ENCODE peak calls at places on chromosomes 6 and 20, in five cellular contexts. W is right lobe of liver, J is fibroblast of mammary gland, K is PC-9, R is brain microvascular endothelial cell. T is an unnamed sample.

GRCh38 chr6:142822882-142823578 is 121.9 kb downstream of the HIVEP2 start:
- DNase-seq in W (no peak), J (no peak), K (peak; percentile 47), R (no peak), T (no peak)

GRCh38 chr6:142846459-142846831 is 98.5 kb downstream of the HIVEP2 start:
- DNase-seq in W (no peak), J (peak; percentile 75), K (peak; percentile 46), R (no peak), T (peak; percentile 63)

GRCh38 chr6:84774174-84775158 is 10.1 kb upstream of the TBX18 start:
- DNase-seq in W (peak; percentile 81), J (peak; percentile 51), K (no peak), R (peak; percentile 62), T (peak; percentile 35)

GRCh38 chr6:24581084-24581669 is 64.8 kb downstream of the KIAA0319 start:
- DNase-seq in W (peak; percentile 68), J (peak; percentile 58), K (no peak), R (peak; percentile 69), T (peak; percentile 53)

GRCh38 chr6:85255661-85256060 is 194.2 kb upstream of the NT5E start:
- DNase-seq in W (no peak), J (no peak), K (no peak), R (no peak), T (no peak)

GRCh38 chr20:10051185-10051584 is 16.4 kb downstream of the ANKEF1 start:
- DNase-seq in W (no peak), J (no peak), K (no peak), R (no peak), T (no peak)

GRCh38 chr6:136656121-136656520 is 105.9 kb upstream of the MAP7 start:
- DNase-seq in W (no peak), J (peak; percentile 43), K (no peak), R (no peak), T (no peak)

GRCh38 chr20:41249781-41250281 is 67.7 kb downstream of the ZHX3 start:
- DNase-seq in W (no peak), J (peak; percentile 74), K (no peak), R (peak; percentile 45), T (no peak)

GRCh38 chr20:47727909-47728361 is 57.3 kb downstream of the SULF2 start:
- DNase-seq in W (no peak), J (no peak), K (no peak), R (no peak), T (no peak)

GRCh38 chr20:818001-818664 is 15.4 kb upstream of the FAM110A start:
- DNase-seq in W (no peak), J (peak; percentile 8), K (peak; percentile 73), R (no peak), T (no peak)
- TF ChIP-seq CTCF in W (no peak), J (no peak), K (no peak), R (no peak), T (no peak)

GRCh38 chr6:164414695-164415094 is 894.7 kb downstream of the C6orf118 start:
- DNase-seq in W (no peak), J (no peak), K (no peak), R (no peak), T (no peak)

GRCh38 chr6:164419099-164419498 is 890.3 kb downstream of the C6orf118 start:
- DNase-seq in W (no peak), J (no peak), K (no peak), R (no peak), T (no peak)

GRCh38 chr6:164412566-164412965 is 896.8 kb downstream of the C6orf118 start:
- DNase-seq in W (no peak), J (no peak), K (no peak), R (no peak), T (no peak)

GRCh38 chr6:164417537-164417936 is 891.9 kb downstream of the C6orf118 start:
- DNase-seq in W (no peak), J (no peak), K (no peak), R (no peak), T (no peak)

GRCh38 chr6:164415832-164416563 is 893.4 kb downstream of the C6orf118 start:
- DNase-seq in W (no peak), J (no peak), K (no peak), R (no peak), T (no peak)
- TF ChIP-seq CTCF in W (no peak), J (no peak), K (no peak), R (no peak), T (no peak)

DNA sequence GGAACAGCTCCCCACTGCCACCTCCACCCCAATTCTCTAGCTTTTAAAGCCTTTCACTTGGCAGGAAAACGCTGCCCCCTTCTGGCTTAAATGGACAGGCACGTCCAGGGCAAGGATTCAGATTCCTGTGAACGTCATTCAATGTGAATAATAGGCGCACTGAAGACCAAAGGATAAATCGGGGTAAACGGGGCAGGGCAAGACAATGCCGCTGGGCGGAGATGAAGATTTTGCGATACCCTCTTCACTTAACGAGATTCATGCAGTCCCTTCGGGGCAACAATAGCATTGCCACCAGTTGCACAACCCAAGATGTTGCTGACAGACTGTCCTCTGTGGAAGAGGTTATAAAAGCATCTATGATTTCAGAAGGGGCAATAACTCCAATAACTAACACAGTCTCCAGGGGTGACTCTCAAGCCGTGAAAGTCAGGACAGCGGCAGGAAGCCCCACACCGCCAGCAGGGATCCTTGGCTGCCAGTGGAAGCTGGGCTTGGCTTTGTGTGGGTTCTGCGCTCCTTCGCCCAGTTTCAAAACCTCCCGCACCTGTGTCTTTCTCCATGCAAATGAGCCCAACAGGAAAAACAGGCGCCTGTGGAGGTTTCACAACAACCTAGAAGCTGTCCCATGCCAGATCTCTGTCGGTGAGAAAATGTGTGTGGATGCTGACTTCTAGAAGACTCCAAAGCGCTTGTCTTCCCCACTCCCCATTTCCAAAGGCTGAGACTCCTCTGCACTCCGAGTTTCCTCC is 291.8 kb downstream of the BMP7 start:
- DNase-seq in W (no peak), J (peak; percentile 64), K (peak; percentile 89), R (peak; percentile 63), T (peak; percentile 52)
- TF ChIP-seq CTCF in W (peak; percentile 58), J (peak; percentile 83), K (peak; percentile 96), R (peak; percentile 92), T (peak; percentile 85)

DNA sequence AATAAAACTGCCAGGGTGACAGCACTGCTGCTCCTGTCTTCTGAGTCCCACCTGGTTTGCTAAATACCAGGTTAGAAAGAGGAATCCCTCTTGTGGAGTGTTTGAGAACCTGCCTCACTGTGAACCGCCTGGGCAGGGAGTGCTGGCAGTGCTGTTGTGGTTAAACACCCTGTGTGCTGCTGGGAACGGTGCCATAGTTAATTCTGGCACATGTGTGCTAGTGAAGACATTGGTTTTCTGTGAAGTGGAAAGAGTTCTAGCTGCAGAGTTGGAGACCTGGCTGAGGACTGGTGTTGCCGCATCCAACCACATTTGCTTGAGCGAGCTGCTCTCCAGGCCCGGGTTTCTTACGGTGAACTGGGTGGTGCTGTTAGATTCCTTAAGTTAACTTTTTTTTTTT is 72.7 kb downstream of the IGF2R start:
- DNase-seq in W (peak; percentile 88), J (peak; percentile 90), K (no peak), R (peak; percentile 58), T (peak; percentile 29)
- TF ChIP-seq CTCF in W (peak; percentile 55), J (peak; percentile 41), K (no peak), R (peak; percentile 49), T (peak; percentile 32)

DNA sequence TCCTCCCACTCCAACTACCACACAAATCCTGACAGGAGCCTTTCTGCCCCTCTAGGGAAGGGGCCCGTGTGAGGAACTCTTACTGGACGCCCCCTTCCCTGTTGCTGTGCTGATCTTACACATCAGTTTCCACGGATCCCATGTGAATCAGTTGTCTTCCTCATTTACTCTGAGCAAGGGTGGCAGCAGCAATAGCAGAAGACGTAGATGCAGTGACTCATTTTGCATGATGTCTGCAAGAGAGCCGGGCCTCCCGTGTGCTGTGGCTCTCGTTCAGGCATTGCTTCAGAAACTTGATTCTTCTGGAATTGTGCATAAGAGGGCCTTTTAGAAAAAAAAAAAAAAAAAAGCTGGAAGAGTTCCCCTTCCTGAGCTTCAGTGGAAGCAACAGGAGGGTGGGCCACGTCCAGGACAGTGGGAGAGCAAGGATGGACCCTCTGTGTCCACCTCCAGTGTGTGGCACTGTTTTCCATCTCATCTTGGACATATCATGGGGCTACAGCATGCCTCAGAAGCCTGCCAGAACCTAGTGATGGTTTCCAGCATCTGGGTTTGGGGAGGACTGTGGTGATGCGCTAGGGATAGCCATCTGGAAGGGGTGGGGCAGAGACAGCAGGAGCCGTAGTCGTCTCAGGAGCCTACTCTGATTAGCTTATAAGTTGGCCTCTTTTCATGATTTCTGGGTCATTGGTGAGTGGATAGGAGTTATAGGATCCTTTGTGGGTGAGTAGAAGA is 62.1 kb downstream of the FOXO3 start:
- DNase-seq in W (no peak), J (peak; percentile 99), K (no peak), R (peak; percentile 90), T (peak; percentile 89)
- TF ChIP-seq CTCF in W (no peak), J (peak; percentile 30), K (no peak), R (no peak), T (peak; percentile 46)

GRCh38 chr20:18304618-18305017 is 16.3 kb downstream of the ZNF133 start:
- DNase-seq in W (no peak), J (no peak), K (no peak), R (no peak), T (no peak)
- TF ChIP-seq CTCF in W (no peak), J (peak; percentile 27), K (peak; percentile 45), R (peak; percentile 47), T (peak; percentile 72)

T was measured in HFFc6.